ENCODE peak calls at places on chromosomes 6 and 20, in six cellular contexts. H is left lung, R is uterus, J is A549, X is endodermal cell, T is hepatocyte. Y is an unnamed sample.

GRCh38 chr6:129555206-129555832 is 154.7 kb downstream of the ARHGAP18 start:
- DNase-seq in H (no peak), R (no peak), J (no peak), X (no peak), T (no peak), Y (no peak)

GRCh38 chr20:8095648-8096572 is 36.2 kb upstream of the PLCB1 start:
- DNase-seq in H (no peak), R (no peak), J (no peak), X (no peak), T (no peak), Y (no peak)

GRCh38 chr6:33427585-33428218 is 7.8 kb downstream of the SYNGAP1 start:
- DNase-seq in H (peak; percentile 60), R (peak; percentile 54), J (peak; percentile 18), X (peak; percentile 75), T (peak; percentile 76), Y (peak; percentile 93)

GRCh38 chr6:139029470-139030210 is 1.1 kb downstream of the ABRACL start:
- DNase-seq in H (peak; percentile 81), R (peak; percentile 56), J (peak; percentile 37), X (peak; percentile 75), T (peak; percentile 70), Y (no peak)

GRCh38 chr20:49583669-49584417 is 15.9 kb upstream of the PTGIS start:
- DNase-seq in H (peak; percentile 69), R (peak; percentile 93), J (peak; percentile 95), X (no peak), T (peak; percentile 86), Y (no peak)

GRCh38 chr20:16459019-16459700 is 114.1 kb downstream of the KIF16B start:
- DNase-seq in H (no peak), R (peak; percentile 25), J (peak; percentile 42), X (no peak), T (peak; percentile 35), Y (no peak)

GRCh38 chr6:138920906-138921305 is 67.1 kb downstream of the REPS1 start:
- DNase-seq in H (no peak), R (no peak), J (no peak), X (no peak), T (no peak), Y (no peak)

GRCh38 chr6:47292944-47293343 is 16.8 kb downstream of the TNFRSF21 start:
- DNase-seq in H (no peak), R (no peak), J (no peak), X (no peak), T (no peak), Y (no peak)

GRCh38 chr20:44788706-44789456 is 21.5 kb downstream of the RIMS4 start:
- DNase-seq in H (no peak), R (no peak), J (no peak), X (no peak), T (no peak), Y (no peak)

GRCh38 chr6:111692327-111693164 is 86.9 kb upstream of the TRAF3IP2 start:
- DNase-seq in H (no peak), R (no peak), J (no peak), X (peak; percentile 38), T (peak; percentile 56), Y (no peak)

GRCh38 chr20:37980876-37981275 is 52.4 kb downstream of the TTI1 start:
- DNase-seq in H (no peak), R (no peak), J (no peak), X (no peak), T (no peak), Y (no peak)

GRCh38 chr20:18904624-18905023 is 91.0 kb downstream of the SCP2D1 start:
- DNase-seq in H (no peak), R (no peak), J (peak; percentile 32), X (peak; percentile 64), T (peak; percentile 23), Y (no peak)

GRCh38 chr6:115838763-115839401 is 221.8 kb downstream of the FRK start:
- DNase-seq in H (no peak), R (no peak), J (peak; percentile 48), X (peak; percentile 89), T (peak; percentile 45), Y (no peak)

GRCh38 chr6:75167851-75168250 is 38.0 kb downstream of the COL12A1 start:
- DNase-seq in H (no peak), R (no peak), J (no peak), X (no peak), T (no peak), Y (no peak)

GRCh38 chr20:8066662-8067061 is 47.1 kb upstream of the TMX4 start:
- DNase-seq in H (no peak), R (no peak), J (no peak), X (no peak), T (no peak), Y (no peak)

GRCh38 chr6:47727391-47727790 is 29.0 kb downstream of the ADGRF4 start:
- DNase-seq in H (no peak), R (no peak), J (no peak), X (no peak), T (no peak), Y (no peak)

GRCh38 chr6:81981812-81982211 is 229.3 kb upstream of the TENT5A start:
- DNase-seq in H (no peak), R (no peak), J (no peak), X (no peak), T (no peak), Y (no peak)

GRCh38 chr20:53322651-53323050 is 271.0 kb downstream of the ZNF217 start:
- DNase-seq in H (no peak), R (no peak), J (no peak), X (no peak), T (no peak), Y (no peak)
- H3K27ac ChIP-seq in H (no peak overlapping the region), R (no peak overlapping the region), J (no peak overlapping the region), X (no peak overlapping the region), T (no peak overlapping the region), Y (no peak overlapping the region)

GRCh38 chr6:27873101-27874030 is 38.8 kb downstream of the OR2B2 start:
- DNase-seq in H (peak; percentile 83), R (no peak), J (peak; percentile 83), X (peak; percentile 84), T (peak; percentile 35), Y (peak; percentile 93)

GRCh38 chr6:27871919-27872633 is 40.1 kb downstream of the OR2B2 start:
- DNase-seq in H (peak; percentile 88), R (peak; percentile 52), J (peak; percentile 90), X (peak; percentile 89), T (peak; percentile 88), Y (peak; percentile 94)

GRCh38 chr6:27872634-27873028 is 39.6 kb downstream of the OR2B2 start:
- DNase-seq in H (no peak), R (no peak), J (no peak), X (no peak), T (no peak), Y (no peak)

GRCh38 chr6:27867941-27868705 is 44.1 kb downstream of the OR2B2 start:
- DNase-seq in H (no peak), R (no peak), J (no peak), X (peak; percentile 52), T (no peak), Y (no peak)

DNA sequence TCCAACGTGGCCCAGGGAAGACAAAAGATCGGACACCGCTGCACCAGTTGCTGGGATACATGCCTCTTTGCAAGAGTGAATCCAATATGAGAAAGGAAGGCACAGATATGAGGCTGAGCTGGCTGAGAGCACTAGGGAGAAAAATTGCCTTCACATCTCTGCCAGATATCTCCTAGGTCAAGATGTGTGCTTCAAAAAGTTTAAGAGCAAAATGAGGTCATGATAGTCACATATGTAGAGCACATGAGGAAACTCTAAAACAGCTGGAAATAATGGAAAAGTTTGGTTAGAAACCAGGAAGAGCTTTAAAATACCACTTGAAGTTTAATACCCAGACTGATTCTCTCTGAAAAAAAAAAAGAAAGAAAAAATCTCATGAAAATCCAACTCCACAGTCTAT is 41.7 kb downstream of the OR2B2 start:
- DNase-seq in H (no peak), R (no peak), J (no peak), X (peak; percentile 51), T (no peak), Y (no peak)
- H3K27ac ChIP-seq in H (no peak overlapping the region), R (no peak overlapping the region), J (peak overlapping the region; percentile 17), X (no peak overlapping the region), T (no peak overlapping the region), Y (no peak overlapping the region)

GRCh38 chr6:125793280-125793679 is 2.5 kb downstream of the NCOA7 start:
- DNase-seq in H (no peak), R (no peak), J (no peak), X (no peak), T (no peak), Y (no peak)
- H3K27ac ChIP-seq in H (peak overlapping the region; percentile 15), R (peak overlapping the region; percentile 29), J (no peak overlapping the region), X (no peak overlapping the region), T (no peak overlapping the region), Y (peak overlapping the region; percentile 20)

GRCh38 chr6:149929422-149929821 is 6.5 kb upstream of the RAET1G start:
- DNase-seq in H (no peak), R (no peak), J (no peak), X (peak; percentile 81), T (no peak), Y (no peak)
- H3K27ac ChIP-seq in H (no peak overlapping the region), R (no peak overlapping the region), J (no peak overlapping the region), X (no peak overlapping the region), T (no peak overlapping the region), Y (no peak overlapping the region)

GRCh38 chr6:161138545-161139303 is 135.1 kb downstream of the AGPAT4 start:
- DNase-seq in H (no peak), R (no peak), J (no peak), X (peak; percentile 62), T (no peak), Y (no peak)

GRCh38 chr6:161135695-161136591 is 137.9 kb downstream of the AGPAT4 start:
- DNase-seq in H (no peak), R (no peak), J (no peak), X (peak; percentile 67), T (no peak), Y (no peak)

GRCh38 chr6:161137839-161138544 is 135.9 kb downstream of the AGPAT4 start:
- DNase-seq in H (no peak), R (no peak), J (no peak), X (no peak), T (no peak), Y (no peak)

GRCh38 chr6:161136655-161137054 is 137.2 kb downstream of the AGPAT4 start:
- DNase-seq in H (no peak), R (no peak), J (no peak), X (no peak), T (no peak), Y (no peak)

GRCh38 chr6:161137320-161137719 is 136.5 kb downstream of the AGPAT4 start:
- DNase-seq in H (no peak), R (no peak), J (no peak), X (no peak), T (no peak), Y (no peak)
- H3K27ac ChIP-seq in H (no peak overlapping the region), R (no peak overlapping the region), J (no peak overlapping the region), X (no peak overlapping the region), T (no peak overlapping the region), Y (no peak overlapping the region)

GRCh38 chr20:57593134-57593886 is 26.9 kb downstream of the ZBP1 start:
- DNase-seq in H (no peak), R (no peak), J (no peak), X (peak; percentile 60), T (no peak), Y (peak; percentile 78)
- H3K27ac ChIP-seq in H (no peak overlapping the region), R (no peak overlapping the region), J (no peak overlapping the region), X (no peak overlapping the region), T (no peak overlapping the region), Y (no peak overlapping the region)

DNA sequence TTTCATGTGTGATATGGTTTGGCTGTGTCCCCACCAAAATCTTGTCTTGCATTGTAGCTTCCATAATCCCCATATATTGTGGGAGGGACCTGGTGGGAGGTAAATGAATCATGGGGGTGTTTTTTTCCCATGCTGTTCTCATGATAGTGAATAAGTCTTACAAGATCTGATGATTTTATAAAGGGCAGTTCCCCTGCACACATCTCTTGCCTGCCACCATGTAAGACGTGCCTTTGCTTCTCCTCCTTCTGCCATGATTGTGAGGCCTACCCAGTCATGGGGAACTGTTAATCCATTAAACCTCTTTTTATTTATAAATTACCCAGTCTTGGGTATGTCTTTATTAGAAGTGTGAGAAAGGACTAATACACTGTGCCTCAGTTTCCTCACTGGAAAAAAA is 4.2 kb upstream of the IL22RA2 start:
- DNase-seq in H (no peak), R (no peak), J (no peak), X (no peak), T (no peak), Y (no peak)
- H3K27ac ChIP-seq in H (no peak overlapping the region), R (no peak overlapping the region), J (no peak overlapping the region), X (no peak overlapping the region), T (no peak overlapping the region), Y (no peak overlapping the region)

Y was measured in spleen.